ENCODE peak calls at places on chromosomes 16 and 17, in five cellular contexts. B is HepG2, K is SK-N-SH, N is K562, A is GM12878. H is an unnamed sample.

GRCh38 chr16:79728048-79728922 is 127.7 kb upstream of the MAF start:
- DNase-seq in K (no peak), A (no peak), N (no peak), B (no peak), H (no peak)

GRCh38 chr17:13806023-13806553 is 204.4 kb upstream of the HS3ST3A1 start:
- DNase-seq in K (no peak), A (no peak), N (no peak), B (no peak), H (no peak)

GRCh38 chr17:33776903-33777302 is 478.2 kb upstream of the CCL2 start:
- DNase-seq in K (no peak), N (no peak), B (no peak), A (no peak), H (no peak)

GRCh38 chr16:4935231-4935855 is 1.6 kb downstream of the PPL start:
- DNase-seq in K (no peak), N (no peak), B (no peak), A (no peak), H (no peak)

GRCh38 chr16:81996664-81997529 is 14.4 kb downstream of the SDR42E1 start:
- DNase-seq in B (peak; percentile 52), K (no peak), N (peak; percentile 39), A (no peak), H (peak; percentile 60)

GRCh38 chr17:1577186-1577585 is 14.6 kb upstream of the PITPNA start:
- DNase-seq in N (no peak), B (peak; percentile 57), A (no peak), K (no peak), H (no peak)

GRCh38 chr17:82249896-82250581 is 21.2 kb downstream of the SLC16A3 start:
- DNase-seq in A (no peak), B (no peak), K (no peak), N (no peak), H (no peak)

GRCh38 chr17:37106049-37106448 is 157.3 kb downstream of the AATF start:
- DNase-seq in A (no peak), N (no peak), B (no peak), K (no peak), H (no peak)

GRCh38 chr17:14771543-14771942 is 470.7 kb downstream of the HS3ST3B1 start:
- DNase-seq in A (no peak), K (no peak), N (no peak), B (no peak), H (no peak)

DNA sequence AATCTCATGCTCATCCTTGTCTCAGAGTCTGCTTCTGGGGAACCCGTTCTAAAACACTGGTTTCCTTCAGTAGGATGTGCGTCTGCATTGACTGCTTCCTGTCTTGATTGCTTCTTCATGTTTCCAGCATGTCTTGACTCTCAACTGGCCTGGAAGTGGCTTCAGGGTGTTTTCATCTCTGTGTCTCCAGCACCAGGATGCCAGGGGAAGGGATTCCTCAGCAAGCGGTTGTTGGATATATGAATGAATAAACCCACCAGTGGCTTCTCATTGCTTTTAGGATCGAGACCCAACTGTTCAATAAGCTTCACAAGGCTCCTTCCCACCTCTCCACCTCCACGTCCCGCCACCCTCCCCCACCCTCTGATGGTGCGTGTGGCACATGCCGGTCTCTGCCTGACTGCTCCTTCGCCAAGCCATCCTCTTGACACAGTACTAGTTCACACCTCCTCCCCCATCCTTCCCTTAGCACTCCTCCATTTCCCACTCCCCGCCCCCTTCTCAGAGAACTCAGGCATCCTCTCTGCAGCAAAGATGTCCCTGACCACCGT is 14.1 kb upstream of the TNS4 start:
- DNase-seq in A (no peak), K (no peak), B (no peak), N (no peak), H (no peak)
- TF ChIP-seq ZBTB33 in A (no peak), K (no peak), B (no peak), N (no peak), H (no peak)

DNA sequence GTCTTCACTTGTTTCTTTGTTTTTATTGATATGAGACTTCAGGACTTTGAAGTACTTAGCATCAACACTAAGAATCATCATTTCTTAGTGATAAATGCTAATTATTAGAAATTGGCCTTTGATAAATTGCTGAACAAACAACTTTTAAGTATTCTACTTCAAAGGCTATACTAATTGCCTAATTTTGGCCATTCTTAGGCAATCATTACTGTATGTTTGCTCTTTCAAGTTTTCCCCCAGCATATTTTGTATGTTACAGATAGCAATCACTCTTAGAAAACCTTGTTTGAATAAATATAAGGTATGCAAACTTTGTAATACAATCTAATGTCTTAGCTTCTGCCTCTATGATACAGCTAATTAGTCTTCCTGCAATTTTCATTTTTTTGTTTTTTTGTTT is 46.0 kb downstream of the NQO1 start:
- DNase-seq in N (no peak), B (peak; percentile 74), A (no peak), K (no peak), H (no peak)
- TF ChIP-seq ZBTB33 in N (no peak), B (no peak), A (no peak), K (no peak), H (no peak)

GRCh38 chr16:2450535-2450934 is 9.4 kb upstream of the TEDC2 start:
- DNase-seq in A (no peak), N (no peak), B (no peak), K (no peak), H (no peak)
- TF ChIP-seq ZBTB33 in A (no peak), N (no peak), B (no peak), K (no peak), H (no peak)

DNA sequence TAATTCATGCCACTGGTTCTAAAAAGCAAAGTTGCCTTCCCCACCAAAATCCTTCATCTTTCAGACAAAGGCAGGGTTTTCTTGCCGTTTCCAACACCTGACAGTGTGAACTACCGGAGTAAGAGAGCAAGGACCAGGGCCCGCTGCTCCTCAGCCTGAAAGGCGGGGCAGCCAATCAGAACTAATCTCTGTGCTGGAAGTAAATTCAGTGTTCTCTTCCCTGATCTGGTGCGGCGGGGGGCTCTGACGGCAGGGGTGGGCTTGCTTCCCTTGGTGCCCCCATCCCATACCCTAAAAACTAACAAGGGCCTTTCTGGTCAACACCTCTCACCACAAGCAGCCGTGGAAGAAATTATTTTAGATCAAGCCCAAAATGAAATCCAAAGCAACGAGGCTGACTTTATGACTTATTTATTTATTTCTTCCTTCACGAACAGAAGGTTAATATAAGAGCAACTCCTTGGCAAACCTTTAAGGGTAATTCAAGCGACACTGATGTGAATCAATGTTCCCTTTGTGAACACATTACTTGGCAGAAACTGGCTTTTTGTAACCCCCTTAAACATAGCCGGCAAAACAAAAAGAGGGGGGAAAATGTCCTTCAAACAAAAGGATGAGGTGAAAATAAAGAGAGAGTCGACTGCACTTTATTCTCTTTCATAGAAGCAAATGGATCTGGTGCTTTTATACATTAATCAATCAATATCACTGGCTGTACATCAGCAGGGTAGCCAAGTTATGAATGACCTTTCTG is 189.9 kb downstream of the ZFHX3 start:
- DNase-seq in A (no peak), K (no peak), B (no peak), N (no peak), H (no peak)
- TF ChIP-seq ZBTB33 in A (no peak), K (no peak), B (no peak), N (no peak), H (no peak)